ENCODE peak calls at places on chromosomes 3 and 15, in eight cellular contexts. One of them, this sample, is unnamed.

GRCh38 chr3:51992017-51992682 is 3.5 kb downstream of the RPL29 start:
- DNase-seq in bronchial epithelial cell: no peak
- DNase-seq in breast epithelium: no peak
- DNase-seq in body of pancreas: no peak
- DNase-seq in DND-41: no peak
- DNase-seq in foreskin fibroblast: no peak
- DNase-seq in IMR-90: no peak
- DNase-seq in colonic mucosa: no peak
- DNase-seq in this sample: no peak

GRCh38 chr3:134817297-134817696 is 22.2 kb downstream of the EPHB1 start:
- DNase-seq in IMR-90: no peak
- DNase-seq in bronchial epithelial cell: no peak
- DNase-seq in foreskin fibroblast: no peak
- DNase-seq in breast epithelium: no peak
- DNase-seq in DND-41: no peak
- DNase-seq in body of pancreas: no peak
- DNase-seq in colonic mucosa: no peak
- DNase-seq in this sample: no peak

GRCh38 chr15:92797168-92798052 is 102.7 kb upstream of the CHD2 start:
- DNase-seq in body of pancreas: peak
- DNase-seq in IMR-90: peak
- DNase-seq in breast epithelium: no peak
- DNase-seq in bronchial epithelial cell: peak
- DNase-seq in DND-41: peak
- DNase-seq in colonic mucosa: peak
- DNase-seq in foreskin fibroblast: peak
- DNase-seq in this sample: peak

GRCh38 chr15:58146734-58147133 is 8.6 kb downstream of the AQP9 start:
- DNase-seq in IMR-90: no peak
- DNase-seq in colonic mucosa: no peak
- DNase-seq in breast epithelium: no peak
- DNase-seq in foreskin fibroblast: peak
- DNase-seq in bronchial epithelial cell: peak
- DNase-seq in body of pancreas: no peak
- DNase-seq in DND-41: no peak
- DNase-seq in this sample: no peak

GRCh38 chr3:42745291-42745745 is 27.7 kb downstream of the CCDC13 start:
- DNase-seq in breast epithelium: no peak
- DNase-seq in DND-41: no peak
- DNase-seq in bronchial epithelial cell: no peak
- DNase-seq in body of pancreas: no peak
- DNase-seq in IMR-90: no peak
- DNase-seq in colonic mucosa: no peak
- DNase-seq in foreskin fibroblast: no peak
- DNase-seq in this sample: peak

GRCh38 chr3:69179740-69180372 is 57.5 kb upstream of the LMOD3 start:
- DNase-seq in foreskin fibroblast: no peak
- DNase-seq in colonic mucosa: no peak
- DNase-seq in bronchial epithelial cell: no peak
- DNase-seq in DND-41: no peak
- DNase-seq in breast epithelium: no peak
- DNase-seq in body of pancreas: no peak
- DNase-seq in IMR-90: no peak
- DNase-seq in this sample: no peak

GRCh38 chr15:66923438-66923881 is 141.9 kb upstream of the SMAD3 start:
- DNase-seq in body of pancreas: peak
- DNase-seq in foreskin fibroblast: peak
- DNase-seq in IMR-90: no peak
- DNase-seq in breast epithelium: no peak
- DNase-seq in colonic mucosa: peak
- DNase-seq in bronchial epithelial cell: peak
- DNase-seq in DND-41: peak
- DNase-seq in this sample: no peak

GRCh38 chr3:69439683-69440270 is 53.9 kb upstream of the FRMD4B start:
- DNase-seq in colonic mucosa: no peak
- DNase-seq in foreskin fibroblast: peak
- DNase-seq in body of pancreas: no peak
- DNase-seq in bronchial epithelial cell: no peak
- DNase-seq in breast epithelium: no peak
- DNase-seq in IMR-90: peak
- DNase-seq in DND-41: no peak
- DNase-seq in this sample: no peak

GRCh38 chr15:73959012-73959581 is 32.8 kb downstream of the LOXL1 start:
- DNase-seq in colonic mucosa: no peak
- DNase-seq in IMR-90: no peak
- DNase-seq in foreskin fibroblast: peak
- DNase-seq in body of pancreas: no peak
- DNase-seq in breast epithelium: no peak
- DNase-seq in bronchial epithelial cell: peak
- DNase-seq in DND-41: peak
- DNase-seq in this sample: no peak

GRCh38 chr15:62301993-62302665 is 137.0 kb upstream of the C2CD4B start:
- DNase-seq in breast epithelium: no peak
- DNase-seq in DND-41: no peak
- DNase-seq in colonic mucosa: no peak
- DNase-seq in IMR-90: peak
- DNase-seq in body of pancreas: peak
- DNase-seq in bronchial epithelial cell: no peak
- DNase-seq in foreskin fibroblast: peak
- DNase-seq in this sample: no peak

DNA sequence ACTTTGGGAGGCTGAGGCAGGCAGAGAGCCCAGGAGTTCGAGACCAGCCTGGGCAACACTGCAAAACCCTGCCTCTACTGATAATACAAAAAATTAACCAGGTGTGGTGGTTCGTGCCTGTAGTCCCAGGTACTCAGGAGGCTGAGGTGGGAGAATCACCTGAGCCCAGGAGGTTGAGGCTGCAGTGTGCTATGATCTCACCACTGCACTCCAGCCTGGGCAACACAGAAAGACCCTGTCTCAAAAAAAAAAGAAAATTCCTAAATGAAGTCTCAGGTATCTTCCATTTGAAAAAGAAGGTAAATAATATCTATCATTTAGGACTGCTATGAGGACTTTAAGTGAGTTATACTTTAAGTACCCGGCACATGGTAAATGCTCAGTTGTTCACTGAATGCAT is 2.9 kb downstream of the SMARCC1 start:
- DNase-seq in body of pancreas: no peak
- DNase-seq in breast epithelium: no peak
- DNase-seq in foreskin fibroblast: no peak
- DNase-seq in colonic mucosa: no peak
- DNase-seq in IMR-90: no peak
- DNase-seq in bronchial epithelial cell: no peak
- DNase-seq in DND-41: no peak
- DNase-seq in this sample: no peak
- H3K4me3 ChIP-seq in body of pancreas: no peak
- H3K4me3 ChIP-seq in breast epithelium: no peak
- H3K4me3 ChIP-seq in foreskin fibroblast: no peak
- H3K4me3 ChIP-seq in colonic mucosa: no peak
- H3K4me3 ChIP-seq in IMR-90: no peak
- H3K4me3 ChIP-seq in bronchial epithelial cell: no peak
- H3K4me3 ChIP-seq in DND-41: no peak
- H3K4me3 ChIP-seq in this sample: no peak

GRCh38 chr15:52179278-52180195 is 11.7 kb downstream of the GNB5 start:
- DNase-seq in body of pancreas: peak
- DNase-seq in IMR-90: peak
- DNase-seq in DND-41: peak
- DNase-seq in foreskin fibroblast: peak
- DNase-seq in bronchial epithelial cell: peak
- DNase-seq in colonic mucosa: peak
- DNase-seq in breast epithelium: peak
- DNase-seq in this sample: peak
- TF ChIP-seq CTCF in body of pancreas: no peak
- TF ChIP-seq CTCF in IMR-90: no peak
- TF ChIP-seq CTCF in DND-41: no peak
- TF ChIP-seq CTCF in foreskin fibroblast: no peak
- TF ChIP-seq CTCF in bronchial epithelial cell: peak
- TF ChIP-seq CTCF in colonic mucosa: no peak
- TF ChIP-seq CTCF in breast epithelium: no peak
- TF ChIP-seq CTCF in this sample: no peak

GRCh38 chr15:48914717-48915116 is 36.8 kb downstream of the EID1 start:
- DNase-seq in bronchial epithelial cell: no peak
- DNase-seq in body of pancreas: no peak
- DNase-seq in IMR-90: no peak
- DNase-seq in DND-41: no peak
- DNase-seq in colonic mucosa: no peak
- DNase-seq in breast epithelium: no peak
- DNase-seq in foreskin fibroblast: no peak
- DNase-seq in this sample: no peak
- H3K4me3 ChIP-seq in bronchial epithelial cell: no peak
- H3K4me3 ChIP-seq in body of pancreas: no peak
- H3K4me3 ChIP-seq in IMR-90: no peak
- H3K4me3 ChIP-seq in DND-41: no peak
- H3K4me3 ChIP-seq in colonic mucosa: no peak
- H3K4me3 ChIP-seq in breast epithelium: no peak
- H3K4me3 ChIP-seq in foreskin fibroblast: no peak
- H3K4me3 ChIP-seq in this sample: no peak

GRCh38 chr15:88258021-88258641 is 1.6 kb upstream of the NTRK3 start:
- DNase-seq in breast epithelium: peak
- DNase-seq in colonic mucosa: no peak
- DNase-seq in DND-41: no peak
- DNase-seq in IMR-90: no peak
- DNase-seq in foreskin fibroblast: no peak
- DNase-seq in body of pancreas: no peak
- DNase-seq in bronchial epithelial cell: no peak
- DNase-seq in this sample: no peak
- TF ChIP-seq CTCF in breast epithelium: no peak
- TF ChIP-seq CTCF in colonic mucosa: no peak
- TF ChIP-seq CTCF in DND-41: peak
- TF ChIP-seq CTCF in IMR-90: no peak
- TF ChIP-seq CTCF in foreskin fibroblast: peak
- TF ChIP-seq CTCF in body of pancreas: no peak
- TF ChIP-seq CTCF in bronchial epithelial cell: no peak
- TF ChIP-seq CTCF in this sample: no peak

GRCh38 chr3:15958692-15959433 is 161.1 kb upstream of the ANKRD28 start:
- DNase-seq in IMR-90: peak
- DNase-seq in colonic mucosa: no peak
- DNase-seq in body of pancreas: no peak
- DNase-seq in breast epithelium: no peak
- DNase-seq in bronchial epithelial cell: no peak
- DNase-seq in DND-41: no peak
- DNase-seq in foreskin fibroblast: peak
- DNase-seq in this sample: no peak

GRCh38 chr3:15955968-15956367 is 158.2 kb upstream of the ANKRD28 start:
- DNase-seq in bronchial epithelial cell: no peak
- DNase-seq in colonic mucosa: no peak
- DNase-seq in IMR-90: peak
- DNase-seq in body of pancreas: no peak
- DNase-seq in DND-41: no peak
- DNase-seq in breast epithelium: no peak
- DNase-seq in foreskin fibroblast: peak
- DNase-seq in this sample: no peak

GRCh38 chr3:15952543-15953175 is 154.9 kb upstream of the ANKRD28 start:
- DNase-seq in body of pancreas: no peak
- DNase-seq in DND-41: no peak
- DNase-seq in breast epithelium: no peak
- DNase-seq in foreskin fibroblast: peak
- DNase-seq in bronchial epithelial cell: peak
- DNase-seq in IMR-90: peak
- DNase-seq in colonic mucosa: no peak
- DNase-seq in this sample: no peak

GRCh38 chr3:15948403-15948802 is 150.6 kb upstream of the ANKRD28 start:
- DNase-seq in DND-41: no peak
- DNase-seq in body of pancreas: no peak
- DNase-seq in bronchial epithelial cell: no peak
- DNase-seq in colonic mucosa: no peak
- DNase-seq in foreskin fibroblast: peak
- DNase-seq in breast epithelium: no peak
- DNase-seq in IMR-90: no peak
- DNase-seq in this sample: no peak

DNA sequence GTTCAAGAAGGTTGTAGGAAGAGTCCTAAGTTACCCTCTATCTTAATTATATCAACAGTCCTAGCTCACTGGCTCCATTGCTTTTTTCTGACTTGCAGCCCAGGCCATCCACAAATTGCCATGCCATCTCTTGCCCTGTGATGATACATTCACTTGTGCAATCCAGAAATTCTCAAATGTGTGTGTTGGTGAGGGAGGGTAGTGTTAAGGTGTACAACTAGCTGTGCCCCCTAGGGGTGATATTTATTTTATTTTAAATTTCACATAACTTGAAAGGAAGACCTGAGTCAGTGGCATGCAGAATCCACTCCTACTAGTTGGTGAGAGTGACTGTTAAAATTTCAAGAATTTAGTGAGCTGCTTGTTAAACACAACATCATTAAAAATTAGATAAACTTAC is 156.1 kb upstream of the ANKRD28 start:
- DNase-seq in colonic mucosa: no peak
- DNase-seq in body of pancreas: no peak
- DNase-seq in breast epithelium: no peak
- DNase-seq in bronchial epithelial cell: peak
- DNase-seq in foreskin fibroblast: no peak
- DNase-seq in DND-41: no peak
- DNase-seq in IMR-90: no peak
- DNase-seq in this sample: no peak
- H3K4me3 ChIP-seq in colonic mucosa: no peak
- H3K4me3 ChIP-seq in body of pancreas: no peak
- H3K4me3 ChIP-seq in breast epithelium: no peak
- H3K4me3 ChIP-seq in bronchial epithelial cell: no peak
- H3K4me3 ChIP-seq in foreskin fibroblast: no peak
- H3K4me3 ChIP-seq in DND-41: no peak
- H3K4me3 ChIP-seq in IMR-90: no peak
- H3K4me3 ChIP-seq in this sample: no peak

GRCh38 chr3:4139462-4140140 is 163.6 kb upstream of the SETMAR start:
- DNase-seq in IMR-90: no peak
- DNase-seq in foreskin fibroblast: no peak
- DNase-seq in breast epithelium: no peak
- DNase-seq in colonic mucosa: peak
- DNase-seq in DND-41: no peak
- DNase-seq in bronchial epithelial cell: no peak
- DNase-seq in body of pancreas: no peak
- DNase-seq in this sample: no peak
- TF ChIP-seq CTCF in IMR-90: no peak
- TF ChIP-seq CTCF in foreskin fibroblast: no peak
- TF ChIP-seq CTCF in breast epithelium: no peak
- TF ChIP-seq CTCF in colonic mucosa: no peak
- TF ChIP-seq CTCF in DND-41: no peak
- TF ChIP-seq CTCF in bronchial epithelial cell: no peak
- TF ChIP-seq CTCF in body of pancreas: no peak
- TF ChIP-seq CTCF in this sample: no peak

GRCh38 chr15:68279779-68280745 is 2.5 kb downstream of the FEM1B start:
- DNase-seq in DND-41: no peak
- DNase-seq in foreskin fibroblast: peak
- DNase-seq in body of pancreas: no peak
- DNase-seq in bronchial epithelial cell: peak
- DNase-seq in colonic mucosa: no peak
- DNase-seq in breast epithelium: no peak
- DNase-seq in IMR-90: no peak
- DNase-seq in this sample: no peak

GRCh38 chr15:68279218-68279533 is 1.6 kb downstream of the FEM1B start:
- DNase-seq in body of pancreas: no peak
- DNase-seq in IMR-90: no peak
- DNase-seq in foreskin fibroblast: no peak
- DNase-seq in breast epithelium: no peak
- DNase-seq in bronchial epithelial cell: no peak
- DNase-seq in DND-41: no peak
- DNase-seq in colonic mucosa: no peak
- DNase-seq in this sample: no peak

GRCh38 chr15:68278345-68279217 is 1.0 kb downstream of the FEM1B start:
- DNase-seq in DND-41: no peak
- DNase-seq in colonic mucosa: peak
- DNase-seq in foreskin fibroblast: peak
- DNase-seq in IMR-90: peak
- DNase-seq in body of pancreas: no peak
- DNase-seq in bronchial epithelial cell: peak
- DNase-seq in breast epithelium: no peak
- DNase-seq in this sample: no peak

GRCh38 chr15:68283401-68283800 is 5.9 kb downstream of the FEM1B start:
- DNase-seq in colonic mucosa: no peak
- DNase-seq in DND-41: no peak
- DNase-seq in body of pancreas: no peak
- DNase-seq in breast epithelium: no peak
- DNase-seq in bronchial epithelial cell: no peak
- DNase-seq in IMR-90: no peak
- DNase-seq in foreskin fibroblast: no peak
- DNase-seq in this sample: no peak

GRCh38 chr15:68281008-68281407 is 3.5 kb downstream of the FEM1B start:
- DNase-seq in IMR-90: no peak
- DNase-seq in bronchial epithelial cell: no peak
- DNase-seq in body of pancreas: no peak
- DNase-seq in DND-41: no peak
- DNase-seq in breast epithelium: no peak
- DNase-seq in colonic mucosa: no peak
- DNase-seq in foreskin fibroblast: peak
- DNase-seq in this sample: no peak
- H3K4me3 ChIP-seq in IMR-90: peak
- H3K4me3 ChIP-seq in bronchial epithelial cell: peak
- H3K4me3 ChIP-seq in body of pancreas: no peak
- H3K4me3 ChIP-seq in DND-41: no peak
- H3K4me3 ChIP-seq in breast epithelium: peak
- H3K4me3 ChIP-seq in colonic mucosa: no peak
- H3K4me3 ChIP-seq in foreskin fibroblast: peak
- H3K4me3 ChIP-seq in this sample: no peak